ENCODE peak calls at places on chromosomes 11 and 22, in ten cellular contexts. K is stimulated activated naive CD4-positive, alpha-beta T cell; F is HS-5; Y is HTR-8/SVneo; D is cardiac fibroblast; E is GOT3; J is NCI-H1417; Z is left colon; O is mucosa of descending colon; H is NCI-H524 treated with DMSO at 0.1 percent for 48 hours. P is an unnamed sample.

GRCh38 chr11:44753965-44754645 is 27.3 kb downstream of the TSPAN18 start:
- DNase-seq in K (no peak), F (no peak), Y (no peak), D (no peak), E (no peak), J (no peak), Z (no peak), O (no peak), H (no peak), P (no peak)

GRCh38 chr11:6531267-6531752 is 34.2 kb downstream of the DNHD1 start:
- DNase-seq in K (peak; percentile 46), F (peak; percentile 34), Y (peak; percentile 53), D (peak; percentile 71), E (no peak), J (peak; percentile 9), Z (no peak), O (no peak), H (no peak), P (no peak)

GRCh38 chr22:36103891-36104290 is 56.7 kb downstream of the APOL3 start:
- DNase-seq in K (no peak), F (no peak), Y (no peak), D (no peak), E (no peak), J (no peak), Z (no peak), O (no peak), H (no peak), P (no peak)

GRCh38 chr11:104338186-104338585 is 174.2 kb upstream of the PDGFD start:
- DNase-seq in K (no peak), F (no peak), Y (no peak), D (peak; percentile 21), E (no peak), J (no peak), Z (no peak), O (no peak), H (no peak), P (no peak)

GRCh38 chr11:46529086-46529905 is 64.5 kb downstream of the AMBRA1 start:
- DNase-seq in K (peak; percentile 73), F (no peak), Y (peak; percentile 83), D (peak; percentile 70), E (no peak), J (peak; percentile 56), Z (peak; percentile 78), O (peak; percentile 45), H (no peak), P (peak; percentile 56)

GRCh38 chr11:1226981-1227550 is 4.2 kb downstream of the MUC5B start:
- DNase-seq in K (no peak), F (no peak), Y (no peak), D (no peak), E (no peak), J (no peak), Z (peak; percentile 13), O (peak; percentile 33), H (no peak), P (no peak)

GRCh38 chr22:46861468-46861867 is 99.0 kb downstream of the TBC1D22A start:
- DNase-seq in K (no peak), F (no peak), Y (no peak), D (no peak), E (no peak), J (no peak), Z (no peak), O (no peak), H (no peak), P (no peak)

GRCh38 chr22:44338183-44338812 is 25.5 kb upstream of the SHISAL1 start:
- DNase-seq in K (no peak), F (no peak), Y (no peak), D (no peak), E (no peak), J (no peak), Z (no peak), O (no peak), H (no peak), P (no peak)

GRCh38 chr11:28259177-28259843 is 151.1 kb downstream of the METTL15 start:
- DNase-seq in K (no peak), F (no peak), Y (no peak), D (no peak), E (no peak), J (no peak), Z (no peak), O (no peak), H (no peak), P (no peak)

P was measured in activated T-helper 9 cell treated with anti-CD3 and anti-CD28 coated beads, Interleukin-2, amount 50 U/mL, for 16 hours.